ENCODE peak calls at places on chromosomes 1 and 21, in five cellular contexts. R is PC-9, U is K562, D is fibroblast of lung, F is keratinocyte. C is an unnamed sample. For H3K27me3, the result is how much of the 10 kb centered on the place peaks cover.

GRCh38 chr1:240111558-240111957 is 19.9 kb downstream of the FMN2 start:
- DNase-seq in U (no peak), D (no peak), F (no peak), R (no peak), C (no peak)

GRCh38 chr1:12380316-12381249 is 150.8 kb downstream of the VPS13D start:
- DNase-seq in R (no peak), F (no peak), D (no peak), U (no peak), C (no peak)

GRCh38 chr1:48668339-48668738 is 108.4 kb downstream of the BEND5 start:
- DNase-seq in F (no peak), D (no peak), R (no peak), U (no peak), C (no peak)

GRCh38 chr21:42847726-42848125 is 31.6 kb downstream of the WDR4 start:
- DNase-seq in U (no peak), R (no peak), F (no peak), D (no peak), C (no peak)

GRCh38 chr1:57067863-57068262 is 102.0 kb upstream of the C8B start:
- DNase-seq in U (no peak), F (no peak), R (no peak), D (no peak), C (no peak)

GRCh38 chr1:9200441-9200840 is 34.1 kb upstream of the H6PD start:
- DNase-seq in D (no peak), U (no peak), F (no peak), R (no peak), C (no peak)

GRCh38 chr1:92599184-92599583 is 112.5 kb upstream of the GFI1 start:
- DNase-seq in R (no peak), F (no peak), U (peak), D (peak), C (no peak)

GRCh38 chr1:174114788-174115448 is 44.4 kb upstream of the RABGAP1L start:
- DNase-seq in U (peak), D (peak), F (peak), R (peak), C (no peak)

GRCh38 chr21:43370888-43371570 is 55.9 kb downstream of the SIK1 start:
- DNase-seq in D (no peak), R (no peak), F (no peak), U (no peak), C (no peak)

GRCh38 chr1:237570530-237570929 is 320.2 kb downstream of the ZP4 start:
- DNase-seq in U (no peak), D (no peak), F (no peak), R (no peak), C (no peak)

GRCh38 chr1:215113776-215114153 is 31.2 kb downstream of the KCNK2 start:
- DNase-seq in R (no peak), U (no peak), D (no peak), F (no peak), C (no peak)

GRCh38 chr1:60995093-60995492 is 87.3 kb upstream of the NFIA start:
- DNase-seq in D (no peak), U (no peak), F (no peak), R (no peak), C (no peak)

GRCh38 chr1:241848680-241849344 is 808 bp downstream of the EXO1 start:
- DNase-seq in U (peak), F (no peak), R (no peak), D (no peak), C (no peak)

GRCh38 chr1:30916296-30916695 is 7.7 kb upstream of the SDC3 start:
- DNase-seq in F (no peak), D (no peak), R (no peak), U (no peak), C (no peak)

GRCh38 chr21:32412162-32412997 is at the start of gene EVA1C:
- DNase-seq in F (no peak), R (peak), U (no peak), D (peak), C (peak)

GRCh38 chr1:156797212-156797871 is 19.3 kb downstream of the SH2D2A start:
- DNase-seq in U (peak), R (peak), F (no peak), D (peak), C (no peak)

GRCh38 chr21:46000731-46001641 is 19.4 kb downstream of the COL6A1 start:
- DNase-seq in R (no peak), U (peak), D (no peak), F (no peak), C (no peak)

GRCh38 chr1:157773723-157774350 is 3.1 kb downstream of the FCRL2 start:
- DNase-seq in U (peak), D (no peak), R (no peak), F (no peak), C (no peak)

GRCh38 chr1:162882248-162882666 is 21.3 kb upstream of the CCDC190 start:
- DNase-seq in D (no peak), F (no peak), U (no peak), R (no peak), C (no peak)

GRCh38 chr21:16082038-16082816 is 352.4 kb downstream of the USP25 start:
- DNase-seq in F (no peak), R (no peak), D (no peak), U (no peak), C (no peak)

GRCh38 chr1:159959451-159959850 is 5.4 kb upstream of the SLAMF9 start:
- DNase-seq in R (peak), D (peak), F (peak), U (no peak), C (no peak)

GRCh38 chr21:45601551-45601950 is 42.0 kb upstream of the PCBP3 start:
- DNase-seq in R (no peak), F (no peak), D (no peak), U (no peak), C (no peak)

GRCh38 chr1:225941220-225941948 is at the start of gene LEFTY2:
- DNase-seq in R (no peak), D (no peak), U (peak), F (no peak), C (no peak)

GRCh38 chr1:12451560-12451900 is 166.5 kb downstream of the DHRS3 start:
- DNase-seq in U (no peak), R (no peak), F (no peak), D (no peak), C (no peak)

GRCh38 chr1:229817936-229818335 is 191.9 kb downstream of the URB2 start:
- DNase-seq in D (no peak), U (no peak), R (no peak), F (no peak), C (no peak)

GRCh38 chr1:169550294-169550693 is 36.0 kb downstream of the F5 start:
- DNase-seq in F (no peak), U (peak), D (peak), R (no peak), C (peak)

GRCh38 chr1:155013632-155014031 is 11.0 kb downstream of the ZBTB7B start:
- DNase-seq in D (no peak), F (no peak), R (no peak), U (peak), C (no peak)

GRCh38 chr1:3717041-3717714 is 35.1 kb upstream of the CCDC27 start:
- DNase-seq in U (no peak), F (peak), D (no peak), R (no peak), C (no peak)

GRCh38 chr1:211912844-211913432 is 82.4 kb upstream of the LPGAT1 start:
- DNase-seq in R (no peak), F (no peak), U (no peak), D (no peak), C (no peak)

GRCh38 chr1:46805755-46806154 is 6.9 kb downstream of the CYP4B1 start:
- DNase-seq in U (no peak), D (no peak), F (no peak), R (no peak), C (no peak)

GRCh38 chr1:230073371-230074035 is 6.5 kb downstream of the GALNT2 start:
- DNase-seq in R (peak), U (no peak), F (no peak), D (peak), C (no peak)

GRCh38 chr1:170586942-170587593 is 55.1 kb downstream of the GORAB start:
- DNase-seq in R (no peak), U (no peak), D (peak), F (no peak), C (no peak)
- H3K4me3 ChIP-seq in R (no peak), U (no peak), D (peak), F (no peak), C (no peak)

DNA sequence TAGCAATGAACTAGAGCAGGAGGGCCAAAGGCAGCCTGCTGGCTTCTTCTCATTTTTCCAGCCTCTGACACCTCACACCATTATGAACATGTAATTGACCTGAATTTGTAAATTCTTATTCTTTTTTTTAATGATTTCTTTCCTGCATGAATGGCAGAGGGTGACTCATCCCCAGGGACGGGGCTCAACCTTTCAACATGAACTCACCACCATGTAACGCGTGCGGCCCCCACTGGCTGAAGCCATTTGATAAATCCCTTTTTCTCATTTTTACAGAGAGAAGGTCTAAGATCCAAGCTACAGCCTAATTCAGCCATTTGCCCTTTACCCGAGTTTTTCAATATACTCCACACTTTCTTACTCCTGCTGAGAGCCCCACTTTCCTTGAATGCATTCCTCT is 9.3 kb upstream of the ETS2 start:
- DNase-seq in U (peak), F (no peak), D (peak), R (peak), C (no peak)
- TF ChIP-seq CTCF in U (peak), F (no peak), D (peak), R (no peak), C (peak)

DNA sequence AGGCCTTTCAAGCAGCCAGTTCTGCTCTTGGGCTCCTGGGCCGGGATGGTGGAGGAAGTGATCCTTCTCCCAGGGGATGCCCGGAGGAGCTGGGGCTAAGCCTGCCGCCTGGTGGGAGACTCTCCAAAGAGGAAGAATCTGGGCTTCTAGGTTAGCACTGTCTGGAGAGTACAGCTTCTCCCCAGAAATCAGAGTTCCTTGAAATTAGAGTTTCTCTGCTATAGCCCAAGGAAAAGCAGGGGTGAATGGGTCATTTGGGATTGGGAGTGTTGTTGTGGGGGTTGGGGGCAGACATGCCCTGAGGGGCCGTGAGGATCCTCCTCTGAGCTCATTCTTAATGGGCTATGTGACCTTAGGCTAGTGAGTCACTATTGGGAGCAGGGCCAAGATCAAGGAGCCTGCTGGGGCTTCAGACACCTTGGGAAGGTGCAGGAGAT is 6.5 kb downstream of the LGR6 start:
- DNase-seq in U (no peak), R (peak), D (no peak), F (peak), C (no peak)
- H3K27me3 ChIP-seq in U (under half), R (under half), D (under half), F (under half), C (under half)

DNA sequence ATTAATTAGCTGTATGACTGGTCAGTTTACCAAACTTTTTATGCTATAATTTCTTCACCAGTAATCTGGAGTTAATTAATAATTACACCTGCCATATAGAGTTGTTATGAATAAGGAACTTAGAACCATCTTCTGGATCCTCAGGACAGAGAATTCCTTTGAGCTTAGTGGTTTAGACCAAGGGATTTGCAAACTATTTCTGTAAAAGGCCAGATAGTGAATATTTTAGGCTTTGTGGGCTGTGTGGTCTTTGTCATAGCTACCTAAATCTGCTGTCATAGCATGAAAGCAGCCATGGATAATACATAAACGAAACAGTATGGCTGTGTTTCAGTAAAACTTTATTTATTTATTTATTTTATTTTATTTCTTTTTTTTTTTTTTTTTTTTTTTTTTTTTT is 9.0 kb downstream of the TIMM17A start:
- DNase-seq in R (no peak), D (peak), F (no peak), U (no peak), C (no peak)
- H3K4me3 ChIP-seq in R (no peak), D (no peak), F (no peak), U (no peak), C (no peak)

GRCh38 chr21:39913651-39914145 is 46.5 kb downstream of the PCP4 start:
- DNase-seq in D (no peak), R (no peak), U (no peak), F (no peak), C (no peak)

GRCh38 chr21:39911792-39912191 is 44.6 kb downstream of the PCP4 start:
- DNase-seq in D (no peak), U (no peak), F (no peak), R (no peak), C (no peak)

GRCh38 chr21:39915881-39916280 is 48.6 kb downstream of the PCP4 start:
- DNase-seq in D (peak), U (no peak), R (no peak), F (no peak), C (no peak)

GRCh38 chr21:39908265-39908923 is 41.2 kb downstream of the PCP4 start:
- DNase-seq in R (no peak), D (no peak), F (no peak), U (no peak), C (no peak)

DNA sequence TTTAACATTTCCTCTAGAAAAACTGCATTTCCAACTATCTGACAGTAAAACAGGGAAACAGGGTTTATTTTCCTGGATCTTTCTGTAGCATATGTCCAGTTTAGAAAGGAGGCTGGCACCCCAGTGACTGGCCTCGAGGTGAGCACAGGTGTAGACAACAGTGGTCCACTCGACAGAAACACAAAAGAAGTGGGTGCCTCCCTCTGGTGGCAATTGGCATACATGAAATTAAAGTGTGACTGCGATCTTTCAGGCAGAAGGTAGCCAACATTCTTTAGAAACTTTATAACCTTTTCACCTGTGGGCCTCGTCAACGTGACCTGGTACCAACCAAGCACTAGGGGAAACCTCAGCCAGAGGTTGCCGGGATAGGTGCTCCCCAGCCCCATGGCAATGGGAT is 44.0 kb downstream of the PCP4 start:
- DNase-seq in U (no peak), D (no peak), R (no peak), F (no peak), C (no peak)
- TF ChIP-seq CTCF in U (peak), D (no peak), R (no peak), F (no peak), C (no peak)

GRCh38 chr1:2534775-2535387 is 4.8 kb upstream of the HES5 start:
- DNase-seq in F (peak), U (no peak), R (peak), D (peak), C (no peak)

GRCh38 chr1:2534315-2534714 is 4.3 kb upstream of the HES5 start:
- DNase-seq in R (no peak), F (no peak), D (no peak), U (no peak), C (no peak)

GRCh38 chr1:2535455-2535854 is 5.4 kb upstream of the HES5 start:
- DNase-seq in U (no peak), D (no peak), F (no peak), R (no peak), C (no peak)

GRCh38 chr1:2532485-2533160 is 2.6 kb upstream of the HES5 start:
- DNase-seq in F (no peak), U (no peak), D (no peak), R (no peak), C (no peak)

GRCh38 chr1:2533356-2533755 is 3.3 kb upstream of the HES5 start:
- DNase-seq in R (no peak), F (no peak), D (peak), U (no peak), C (no peak)
- H3K27me3 ChIP-seq in R (under half), F (under half), D (under half), U (under half), C (under half)

DNA sequence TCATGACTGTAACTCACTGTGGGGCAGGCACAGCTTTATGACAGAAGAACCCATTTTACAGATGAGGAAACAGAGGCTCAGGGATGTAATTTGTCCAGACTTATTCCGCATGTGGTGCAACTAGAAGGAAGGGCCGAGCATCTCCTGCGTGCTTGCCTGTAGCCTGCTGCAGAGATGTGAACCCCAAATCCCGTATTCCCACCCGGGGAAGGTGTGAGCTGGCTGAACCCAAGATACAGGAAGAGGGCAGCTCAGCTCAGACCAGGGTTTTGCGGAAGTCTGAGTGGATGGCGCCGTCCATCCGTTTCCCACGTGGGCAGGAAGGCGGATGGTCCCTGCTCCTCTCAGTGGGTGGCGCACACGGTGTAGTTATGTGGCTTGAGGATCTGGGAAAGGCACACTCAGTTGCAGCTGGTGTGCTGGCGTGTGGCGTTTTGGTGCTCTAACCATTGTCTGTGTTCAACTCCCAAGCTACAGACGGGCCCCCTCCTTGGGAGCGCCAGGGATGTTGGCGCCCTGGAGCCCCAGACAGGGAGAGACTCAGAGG is 1.2 kb downstream of the CROCC start:
- DNase-seq in F (no peak), D (no peak), R (no peak), U (peak), C (no peak)
- H3K4me3 ChIP-seq in F (no peak), D (no peak), R (no peak), U (no peak), C (no peak)

DNA sequence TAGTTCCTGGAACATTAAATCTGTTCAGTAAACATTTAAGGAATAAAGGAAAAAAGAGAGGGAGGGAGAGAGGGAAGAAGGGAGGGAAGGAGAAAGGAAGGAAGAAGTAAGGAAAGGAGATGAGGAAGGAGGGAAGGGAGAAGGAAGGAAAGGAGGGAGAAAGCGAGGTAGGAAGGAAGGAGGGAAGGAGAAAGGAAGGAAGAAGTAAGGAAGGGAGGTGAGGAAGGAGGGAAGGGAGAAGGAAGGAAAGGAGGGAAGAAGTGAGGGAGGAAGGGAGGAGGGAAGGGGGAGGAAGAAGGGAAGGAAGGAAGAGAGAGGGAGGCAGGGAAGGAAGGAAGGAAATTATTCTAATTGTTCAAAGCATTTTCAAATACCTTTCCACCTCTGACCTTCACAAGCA is 77.2 kb upstream of the JUN start:
- DNase-seq in R (no peak), F (no peak), D (no peak), U (no peak), C (no peak)
- TF ChIP-seq CTCF in R (no peak), F (no peak), D (no peak), U (no peak), C (no peak)

DNA sequence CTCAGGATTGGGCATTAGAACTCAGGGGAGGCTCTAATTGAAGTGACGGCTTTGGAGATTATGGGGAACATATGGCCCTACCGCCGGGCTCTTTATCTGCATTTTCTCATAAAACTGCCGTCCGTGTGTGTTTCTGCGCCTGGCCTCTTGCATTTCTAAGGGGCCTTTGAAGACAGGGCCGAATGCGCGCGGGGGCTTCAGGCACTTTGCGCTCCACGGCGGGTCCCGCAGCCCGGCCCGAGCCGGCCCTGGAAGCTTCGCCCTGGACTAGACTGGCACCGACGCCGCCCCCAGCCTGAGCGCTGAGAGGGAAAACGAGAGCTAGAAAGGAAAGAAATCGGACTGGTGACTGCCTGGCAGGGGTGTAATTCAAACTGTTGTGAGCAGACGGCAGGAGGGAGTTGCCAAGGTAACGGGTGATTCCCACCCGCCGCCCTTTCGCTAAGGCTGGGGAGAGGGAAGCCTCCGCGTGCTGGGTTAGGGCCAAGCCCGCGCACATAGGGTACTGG is 120.7 kb downstream of the LMX1A start:
- DNase-seq in F (no peak), D (no peak), R (no peak), U (no peak), C (no peak)
- H3K27me3 ChIP-seq in F (under half), D (under half), R (under half), U (under half), C (under half)